ENCODE peak calls at places on chromosomes 6 and 20, in four cellular contexts. Z is activated B cell treated with CpG ODN at 0.5 μM for 24 hours, M is iris pigment epithelial cell, W is lower lobe of right lung. T is an unnamed sample.

GRCh38 chr6:31733734-31734133 is 2.6 kb downstream of the CLIC1 start:
- DNase-seq in Z (no peak), M (no peak), W (no peak), T (no peak)

GRCh38 chr20:37195018-37195417 is 15.7 kb upstream of the MROH8 start:
- DNase-seq in Z (no peak), M (no peak), W (no peak), T (no peak)

GRCh38 chr20:20130399-20130798 is 78.1 kb downstream of the CFAP61 start:
- DNase-seq in Z (no peak), M (peak; percentile 3), W (no peak), T (no peak)

GRCh38 chr6:31663961-31664789 is 622 bp downstream of the GPANK1 start:
- DNase-seq in Z (no peak), M (peak; percentile 87), W (no peak), T (no peak)

GRCh38 chr20:17543531-17543961 is 12.4 kb upstream of the BFSP1 start:
- DNase-seq in Z (no peak), M (peak; percentile 95), W (no peak), T (no peak)

GRCh38 chr6:30641048-30641447 is 5.9 kb upstream of the C6orf136 start:
- DNase-seq in Z (no peak), M (no peak), W (no peak), T (no peak)

GRCh38 chr20:431012-431904 is 23.2 kb downstream of the RBCK1 start:
- DNase-seq in Z (no peak), M (peak; percentile 67), W (no peak), T (no peak)

GRCh38 chr6:26592649-26593048 is 4.1 kb upstream of the ABT1 start:
- DNase-seq in Z (no peak), M (no peak), W (no peak), T (no peak)

GRCh38 chr20:17806107-17806506 is 106.3 kb downstream of the BANF2 start:
- DNase-seq in Z (no peak), M (no peak), W (no peak), T (no peak)

GRCh38 chr6:157229733-157230132 is 93.6 kb downstream of the TMEM242 start:
- DNase-seq in Z (no peak), M (no peak), W (no peak), T (peak; percentile 23)

GRCh38 chr20:58547527-58548475 is 32.6 kb upstream of the APCDD1L start:
- DNase-seq in Z (no peak), M (no peak), W (no peak), T (no peak)

GRCh38 chr6:2731281-2731909 is 19.3 kb downstream of the MYLK4 start:
- DNase-seq in Z (no peak), M (no peak), W (no peak), T (no peak)

GRCh38 chr6:6972456-6972855 is 135.3 kb upstream of the RREB1 start:
- DNase-seq in Z (no peak), M (peak; percentile 63), W (no peak), T (no peak)

GRCh38 chr6:1700283-1700967 is 90.7 kb downstream of the FOXC1 start:
- DNase-seq in Z (no peak), M (no peak), W (no peak), T (no peak)